ENCODE peak calls at places on chromosome 4, in nine cellular contexts. J is aorta; U is AG04450; F is breast epithelium; T is heart left ventricle; P is CD4-positive, CD25-positive, alpha-beta regulatory T cell; D is IMR-90; K is A549; L is right lobe of liver. R is an unnamed sample.

GRCh38 chr4:22162454-22162853 is 213.9 kb upstream of the KCNIP4 start:
- DNase-seq in D (no peak), P (no peak), F (no peak), T (no peak), U (no peak), L (no peak), J (no peak), K (no peak), R (no peak)

GRCh38 chr4:102616661-102617060 is 115.5 kb downstream of the NFKB1 start:
- DNase-seq in F (no peak), L (no peak), D (no peak), K (no peak), U (no peak), P (no peak), J (no peak), T (no peak), R (no peak)

GRCh38 chr4:116561717-116562116 is 523.7 kb downstream of the TRAM1L1 start:
- DNase-seq in P (no peak), T (no peak), D (no peak), J (no peak), F (no peak), U (no peak), K (no peak), L (no peak), R (no peak)

GRCh38 chr4:166637816-166638215 is 596.5 kb downstream of the SPOCK3 start:
- DNase-seq in P (no peak), F (no peak), J (peak; percentile 52), D (no peak), K (no peak), T (no peak), U (no peak), L (no peak), R (no peak)

GRCh38 chr4:41525129-41525528 is 12.8 kb upstream of the LIMCH1 start:
- DNase-seq in T (no peak), K (peak; percentile 38), L (no peak), F (no peak), P (no peak), J (no peak), D (peak; percentile 69), U (peak; percentile 8), R (no peak)

GRCh38 chr4:127188847-127189246 is 443.9 kb upstream of the INTU start:
- DNase-seq in J (no peak), L (no peak), P (no peak), T (no peak), D (peak; percentile 25), F (no peak), K (no peak), U (no peak), R (no peak)

GRCh38 chr4:183253451-183253850 is 66.6 kb downstream of the CLDN22 start:
- DNase-seq in F (no peak), D (no peak), T (no peak), U (no peak), P (no peak), J (no peak), L (no peak), K (no peak), R (no peak)

GRCh38 chr4:44632733-44633132 is 18.7 kb downstream of the YIPF7 start:
- DNase-seq in K (no peak), J (no peak), T (no peak), U (no peak), D (no peak), F (no peak), P (no peak), L (no peak), R (no peak)

GRCh38 chr4:139555705-139556070 is 331 bp downstream of the SETD7 start:
- DNase-seq in U (no peak), F (peak; percentile 34), P (no peak), T (peak; percentile 62), D (no peak), L (peak; percentile 75), K (no peak), J (peak; percentile 88), R (peak; percentile 74)

GRCh38 chr4:152148057-152148456 is 387.2 kb upstream of the GATB start:
- DNase-seq in P (no peak), U (no peak), J (no peak), D (no peak), F (no peak), K (no peak), L (no peak), T (no peak), R (no peak)

GRCh38 chr4:10205223-10205622 is 88.6 kb upstream of the WDR1 start:
- DNase-seq in K (no peak), P (no peak), T (no peak), L (no peak), F (no peak), J (no peak), D (no peak), U (no peak), R (no peak)

GRCh38 chr4:140042634-140043033 is 111.3 kb downstream of the MAML3 start:
- DNase-seq in F (no peak), D (no peak), K (no peak), U (no peak), J (no peak), L (no peak), P (no peak), T (no peak), R (no peak)

GRCh38 chr4:7705602-7706001 is 234.1 kb downstream of the AFAP1 start:
- DNase-seq in U (no peak), F (no peak), P (no peak), L (no peak), D (no peak), J (no peak), T (no peak), K (no peak), R (peak; percentile 52)

GRCh38 chr4:94390804-94391410 is 48.3 kb upstream of the HPGDS start:
- DNase-seq in J (no peak), U (no peak), T (no peak), L (no peak), P (peak; percentile 8), K (peak; percentile 10), F (no peak), D (peak; percentile 4), R (no peak)

GRCh38 chr4:113050361-113050760 is 908 bp downstream of the ANK2 start:
- DNase-seq in K (no peak), J (no peak), U (no peak), P (no peak), D (no peak), L (no peak), T (no peak), F (no peak), R (no peak)

GRCh38 chr4:113051361-113051760 is 1.9 kb downstream of the ANK2 start:
- DNase-seq in U (no peak), D (no peak), K (no peak), F (no peak), J (no peak), T (no peak), L (no peak), P (no peak), R (no peak)

GRCh38 chr4:113049421-113050355 is at the start of gene ANK2:
- DNase-seq in P (no peak), F (no peak), T (no peak), L (no peak), K (no peak), J (no peak), D (no peak), U (no peak), R (no peak)

GRCh38 chr4:113052379-113052951 is 3.0 kb downstream of the ANK2 start:
- DNase-seq in J (no peak), P (no peak), L (no peak), D (peak; percentile 11), F (no peak), T (no peak), U (no peak), K (no peak), R (peak; percentile 37)

DNA sequence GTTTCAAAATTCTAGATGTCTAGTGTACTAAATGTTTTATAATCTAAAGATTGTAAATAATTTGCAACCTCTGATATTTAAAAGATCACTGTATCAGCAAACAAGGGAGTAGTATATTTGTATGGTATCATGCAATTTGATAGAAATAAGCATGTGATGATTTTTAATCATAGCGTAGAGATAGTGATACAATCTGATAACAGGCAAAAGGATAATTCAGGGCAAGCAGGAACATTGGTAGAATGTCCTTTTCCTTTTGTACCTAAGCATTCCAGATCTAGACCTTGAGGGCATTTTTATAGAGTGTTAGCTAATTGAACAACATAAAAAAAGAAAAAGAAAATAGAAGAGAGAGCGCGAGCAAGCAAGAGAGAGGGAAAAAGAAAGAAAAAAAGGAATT is 1.4 kb downstream of the ANK2 start:
- DNase-seq in D (no peak), L (no peak), K (no peak), T (no peak), F (no peak), P (no peak), J (no peak), U (no peak), R (no peak)
- H3K4me3 ChIP-seq in D (no peak overlapping the region), L (no peak overlapping the region), K (no peak overlapping the region), T (no peak overlapping the region), F (no peak overlapping the region), P (no peak overlapping the region), J (no peak overlapping the region), U (no peak overlapping the region), R (no peak overlapping the region)

GRCh38 chr4:103773691-103774231 is 54.0 kb upstream of the TACR3 start:
- DNase-seq in T (no peak), F (no peak), L (no peak), U (no peak), D (no peak), J (no peak), P (no peak), K (no peak), R (no peak)
- H3K27ac ChIP-seq in T (no peak overlapping the region), F (no peak overlapping the region), L (no peak overlapping the region), U (no peak overlapping the region), D (no peak overlapping the region), J (no peak overlapping the region), P (no peak overlapping the region), K (no peak overlapping the region), R (no peak overlapping the region)

GRCh38 chr4:85951-86350 is 32.8 kb downstream of the ZNF595 start:
- DNase-seq in K (no peak), L (no peak), U (no peak), D (no peak), P (no peak), T (no peak), J (no peak), F (no peak), R (no peak)
- H3K4me3 ChIP-seq in K (no peak overlapping the region), L (no peak overlapping the region), U (no peak overlapping the region), D (no peak overlapping the region), P (no peak overlapping the region), T (no peak overlapping the region), J (no peak overlapping the region), F (no peak overlapping the region), R (no peak overlapping the region)

GRCh38 chr4:74056858-74057562 is 18.5 kb upstream of the CXCL3 start:
- DNase-seq in U (peak; percentile 26), P (no peak), J (no peak), F (no peak), D (peak; percentile 95), T (no peak), K (peak; percentile 26), L (no peak), R (no peak)

GRCh38 chr4:74056114-74056857 is 17.8 kb upstream of the CXCL3 start:
- DNase-seq in F (no peak), U (no peak), T (no peak), J (no peak), K (peak; percentile 22), P (no peak), L (no peak), D (peak; percentile 52), R (no peak)

GRCh38 chr4:74059161-74059829 is 20.8 kb upstream of the CXCL3 start:
- DNase-seq in D (no peak), L (no peak), J (no peak), K (no peak), F (no peak), U (no peak), T (no peak), P (no peak), R (no peak)

GRCh38 chr4:74057588-74057987 is 19.1 kb upstream of the CXCL3 start:
- DNase-seq in K (no peak), U (no peak), P (no peak), T (no peak), J (no peak), F (no peak), D (no peak), L (no peak), R (no peak)

GRCh38 chr4:74058048-74058651 is 19.7 kb upstream of the CXCL3 start:
- DNase-seq in F (no peak), U (no peak), D (no peak), P (no peak), L (no peak), T (no peak), J (no peak), K (no peak), R (no peak)
- H3K27ac ChIP-seq in F (no peak overlapping the region), U (no peak overlapping the region), D (no peak overlapping the region), P (no peak overlapping the region), L (no peak overlapping the region), T (no peak overlapping the region), J (no peak overlapping the region), K (peak overlapping the region; percentile 85), R (no peak overlapping the region)